ENCODE peak calls at places on chromosomes 4 and X, in four cellular contexts. E is lung, Z is aorta, F is kidney epithelial cell. A is an unnamed sample. For H3K36me3, the result is how much of the 10 kb centered on the place peaks cover.

GRCh38 chr4:90922174-90922573 is 795.0 kb downstream of the CCSER1 start:
- DNase-seq in F (no peak), E (no peak), Z (no peak), A (no peak)

GRCh38 chr4:7194251-7195137 is 2.2 kb downstream of the SORCS2 start:
- DNase-seq in Z (peak), E (peak), F (no peak), A (peak)

GRCh38 chr4:119498520-119498919 is 130.1 kb downstream of the PDE5A start:
- DNase-seq in E (no peak), Z (no peak), F (no peak), A (no peak)

GRCh38 chr4:68218044-68218443 is 27.4 kb downstream of the TMPRSS11B start:
- DNase-seq in F (no peak), Z (no peak), E (no peak), A (no peak)

GRCh38 chr4:152935661-152936445 is at the start of gene FHDC1:
- DNase-seq in Z (peak), F (no peak), E (peak), A (no peak)

GRCh38 chrX:257681-258289 is 23.4 kb upstream of the PLCXD1 start:
- DNase-seq in E (no peak), F (no peak), Z (peak), A (peak)

GRCh38 chr4:6123976-6124375 is 76.4 kb downstream of the JAKMIP1 start:
- DNase-seq in Z (no peak), E (no peak), F (no peak), A (no peak)

GRCh38 chrX:18294893-18295292 is 59.6 kb downstream of the SCML2 start:
- DNase-seq in F (no peak), Z (no peak), E (no peak), A (no peak)

GRCh38 chr4:152590179-152591031 is 54.5 kb upstream of the FBXW7 start:
- DNase-seq in Z (no peak), F (peak), E (no peak), A (no peak)

GRCh38 chr4:141098163-141098562 is 35.1 kb downstream of the RNF150 start:
- DNase-seq in F (no peak), E (no peak), Z (no peak), A (no peak)

GRCh38 chrX:138463476-138463875 is 248.0 kb downstream of the FGF13 start:
- DNase-seq in F (no peak), E (no peak), Z (no peak), A (no peak)

GRCh38 chr4:161329852-161330251 is 833.9 kb downstream of the FSTL5 start:
- DNase-seq in E (no peak), F (no peak), Z (no peak), A (no peak)

GRCh38 chr4:60682901-60683300 is 517.2 kb upstream of the ADGRL3 start:
- DNase-seq in F (no peak), Z (no peak), E (no peak), A (no peak)

GRCh38 chr4:127138586-127138985 is 494.2 kb upstream of the INTU start:
- DNase-seq in Z (no peak), E (no peak), F (no peak), A (no peak)

GRCh38 chrX:57596109-57596870 is 4.5 kb downstream of the ZXDB start:
- DNase-seq in Z (no peak), E (no peak), F (no peak), A (no peak)

GRCh38 chrX:147803948-147804347 is 107.8 kb upstream of the FMR1 start:
- DNase-seq in Z (no peak), E (no peak), F (no peak), A (no peak)

GRCh38 chr4:189940178-189941004 is at the start of gene FRG1:
- DNase-seq in E (peak), Z (peak), F (peak), A (peak)

GRCh38 chr4:25925486-25926201 is 11.6 kb downstream of the SMIM20 start:
- DNase-seq in E (no peak), Z (no peak), F (no peak), A (no peak)

GRCh38 chrX:134244043-134244442 is 7.1 kb downstream of the CCDC160 start:
- DNase-seq in E (no peak), F (no peak), Z (no peak), A (no peak)

GRCh38 chr4:153822316-153822715 is 33.4 kb upstream of the SFRP2 start:
- DNase-seq in E (no peak), Z (no peak), F (no peak), A (no peak)

GRCh38 chrX:13130776-13131175 is 86.4 kb upstream of the FAM9C start:
- DNase-seq in Z (no peak), F (no peak), E (no peak), A (no peak)

GRCh38 chr4:86935833-86936721 is 1.3 kb downstream of the AFF1 start:
- DNase-seq in F (no peak), Z (peak), E (peak), A (peak)

GRCh38 chrX:68365356-68365755 is 67.9 kb downstream of the OPHN1 start:
- DNase-seq in F (no peak), E (no peak), Z (no peak), A (no peak)

GRCh38 chr4:113998531-113998930 is 19.1 kb upstream of the ARSJ start:
- DNase-seq in Z (no peak), F (no peak), E (no peak), A (no peak)

GRCh38 chr4:8938137-8938536 is 66.5 kb upstream of the HMX1 start:
- DNase-seq in F (no peak), E (no peak), Z (no peak), A (no peak)

GRCh38 chr4:1967512-1968149 is 41.1 kb downstream of the NELFA start:
- DNase-seq in F (no peak), E (no peak), Z (peak), A (no peak)

GRCh38 chrX:4622768-4623167 is 909.3 kb upstream of the PRKX start:
- DNase-seq in Z (no peak), F (no peak), E (no peak), A (no peak)

GRCh38 chr4:3115637-3116300 is 41.3 kb downstream of the HTT start:
- DNase-seq in Z (no peak), F (no peak), E (no peak), A (no peak)

GRCh38 chr4:3118281-3118680 is 43.8 kb downstream of the HTT start:
- DNase-seq in E (no peak), Z (no peak), F (no peak), A (no peak)

GRCh38 chr4:3112979-3113469 is 38.5 kb downstream of the HTT start:
- DNase-seq in E (no peak), Z (no peak), F (no peak), A (no peak)

GRCh38 chr4:3114377-3114776 is 39.9 kb downstream of the HTT start:
- DNase-seq in Z (no peak), E (no peak), F (no peak), A (no peak)

DNA sequence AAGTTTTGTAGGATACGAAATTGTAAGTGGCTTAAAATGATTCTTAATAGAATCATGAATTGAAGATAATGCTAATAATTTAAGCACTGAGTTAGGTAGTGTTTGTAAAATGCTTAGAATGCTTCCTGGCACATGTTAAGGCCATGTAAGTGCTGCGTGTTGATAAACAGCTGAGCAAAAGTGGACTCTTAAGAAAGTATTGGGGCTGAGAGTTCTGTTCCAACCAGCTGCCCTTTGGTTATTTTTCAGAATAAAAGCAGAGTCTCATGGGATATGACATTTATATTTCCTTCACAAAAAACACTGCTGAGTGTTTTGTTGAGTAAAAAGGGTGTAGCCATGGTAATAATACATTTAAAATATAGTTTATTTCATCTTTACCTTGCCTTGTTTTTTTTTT is 42.5 kb downstream of the HTT start:
- DNase-seq in E (no peak), Z (no peak), F (no peak), A (no peak)
- H3K36me3 ChIP-seq in E (under half), Z (under half), F (under half), A (half or more)

GRCh38 chr4:76752911-76753494 is 144.9 kb downstream of the SOWAHB start:
- DNase-seq in E (no peak), Z (no peak), F (peak), A (no peak)
- H3K36me3 ChIP-seq in E (under half), Z (under half), F (under half), A (under half)

GRCh38 chrX:154356596-154356995 is 17.8 kb downstream of the FLNA start:
- DNase-seq in F (no peak), Z (no peak), E (no peak), A (no peak)

GRCh38 chrX:154355776-154356140 is 18.7 kb downstream of the FLNA start:
- DNase-seq in E (no peak), Z (no peak), F (no peak), A (no peak)

GRCh38 chrX:154354516-154354915 is 19.9 kb downstream of the FLNA start:
- DNase-seq in Z (no peak), E (no peak), F (no peak), A (no peak)

GRCh38 chrX:154354013-154354412 is 20.4 kb downstream of the FLNA start:
- DNase-seq in Z (no peak), E (no peak), F (no peak), A (no peak)

DNA sequence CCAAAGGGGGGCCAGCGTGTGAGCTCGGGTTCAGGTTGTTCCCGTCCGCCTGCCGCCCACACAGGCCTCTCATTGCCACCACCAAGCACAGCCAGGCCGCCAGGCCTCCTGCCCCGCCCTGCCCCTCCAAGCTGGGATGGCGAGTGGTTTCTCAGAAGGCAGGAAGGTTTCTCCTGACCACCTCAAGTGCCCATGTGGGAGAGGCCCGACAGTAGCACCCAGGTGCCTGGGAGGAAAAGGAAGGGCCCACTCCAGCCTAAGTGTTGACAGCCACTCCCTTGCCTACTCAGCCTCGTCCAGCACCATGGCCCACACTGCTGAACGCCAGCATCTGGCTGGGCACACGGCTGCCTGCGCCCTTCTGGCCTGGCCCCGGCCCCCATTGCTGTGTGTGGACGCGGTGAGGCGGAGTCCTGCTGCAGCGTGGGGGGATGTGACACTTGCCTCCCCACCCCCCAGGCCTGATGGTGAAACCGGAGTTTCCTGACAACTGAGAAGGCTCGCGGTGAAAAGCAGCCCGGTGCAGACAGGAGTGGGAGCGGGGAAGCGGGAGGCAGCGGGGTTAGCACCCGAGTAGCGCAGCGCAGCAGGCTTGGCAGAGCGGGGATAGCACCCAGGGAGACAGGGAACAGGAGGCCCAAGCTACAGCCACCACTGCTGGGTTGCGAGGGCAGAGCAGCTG is 19.2 kb downstream of the FLNA start:
- DNase-seq in Z (no peak), E (peak), F (no peak), A (no peak)
- H3K36me3 ChIP-seq in Z (under half), E (under half), F (under half), A (under half)

DNA sequence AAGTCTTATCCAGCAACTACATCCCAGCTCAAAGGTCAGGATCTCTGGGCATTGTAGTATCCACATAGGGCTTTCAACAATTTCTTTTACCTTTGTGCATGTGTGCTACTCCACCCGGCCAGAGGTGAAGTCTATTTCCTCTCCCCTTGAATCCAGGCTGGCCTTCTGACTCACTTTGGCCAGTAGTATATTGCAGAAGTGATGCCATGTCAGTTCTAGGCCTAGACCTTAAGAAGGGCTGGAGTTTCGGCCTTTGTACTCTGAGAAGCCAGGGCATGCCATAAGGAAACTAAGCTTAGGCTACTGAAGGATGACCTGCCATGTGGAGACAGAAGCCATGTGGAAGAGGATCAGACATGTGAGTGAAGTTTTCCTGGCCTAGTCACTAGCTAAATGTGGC is 191.2 kb upstream of the ATP6AP2 start:
- DNase-seq in E (no peak), F (no peak), Z (no peak), A (no peak)
- H3K36me3 ChIP-seq in E (under half), F (under half), Z (under half), A (under half)

GRCh38 chr4:142434519-142435224 is 411.4 kb downstream of the INPP4B start:
- DNase-seq in E (no peak), Z (no peak), F (no peak), A (no peak)
- H3K36me3 ChIP-seq in E (under half), Z (under half), F (under half), A (under half)

GRCh38 chr4:38894340-38894982 is 26.9 kb downstream of the FAM114A1 start:
- DNase-seq in Z (no peak), E (no peak), F (no peak), A (no peak)
- H3K36me3 ChIP-seq in Z (under half), E (under half), F (under half), A (half or more)